ENCODE peak calls at places on chromosomes 11 and 22, in seven cellular contexts. Q is IMR-90, S is fibroblast of lung, D is H9, W is heart left ventricle, P is upper lobe of right lung, F is GM23248. R is an unnamed sample. For H3K9me3 and H3K27me3, the result is how much of the 10 kb centered on the place peaks cover.

GRCh38 chr11:119206512-119207299 is 567 bp downstream of the CBL start:
- DNase-seq in Q (no peak), P (peak), W (peak), F (peak), D (peak), S (peak), R (peak)

GRCh38 chr11:429931-430456 is 11.8 kb downstream of the ANO9 start:
- DNase-seq in S (no peak), P (no peak), F (no peak), W (no peak), D (no peak), Q (no peak), R (no peak)

GRCh38 chr11:93468286-93468685 is 74.9 kb downstream of the SMCO4 start:
- DNase-seq in D (no peak), S (no peak), W (no peak), P (no peak), F (no peak), Q (no peak), R (no peak)

GRCh38 chr11:115869780-115870431 is 365.7 kb upstream of the CADM1 start:
- DNase-seq in P (peak), F (no peak), D (peak), Q (peak), W (no peak), S (peak), R (no peak)

GRCh38 chr11:69301491-69302401 is 7.8 kb downstream of the MYEOV start:
- DNase-seq in D (no peak), P (peak), F (peak), S (peak), Q (peak), W (peak), R (no peak)

GRCh38 chr22:44926124-44926475 is 83.7 kb downstream of the PHF21B start:
- DNase-seq in W (peak), Q (no peak), D (no peak), P (peak), S (no peak), F (no peak), R (peak)

GRCh38 chr11:69013009-69013951 is at the start of gene MRGPRF:
- DNase-seq in S (peak), W (peak), P (peak), D (peak), Q (peak), F (peak), R (peak)

GRCh38 chr11:17979770-17980371 is 33.0 kb downstream of the SERGEF start:
- DNase-seq in W (no peak), D (peak), Q (peak), F (peak), S (no peak), P (no peak), R (no peak)

GRCh38 chr11:8329961-8330361 is 66.3 kb upstream of the LMO1 start:
- DNase-seq in D (peak), Q (no peak), P (no peak), F (no peak), W (peak), S (no peak), R (no peak)

GRCh38 chr11:83641511-83641910 is 355.3 kb upstream of the CCDC90B start:
- DNase-seq in S (peak), W (no peak), D (no peak), F (peak), Q (peak), P (no peak), R (peak)

GRCh38 chr11:15673408-15673811 is 558.7 kb downstream of the INSC start:
- DNase-seq in Q (no peak), D (no peak), W (no peak), F (no peak), S (peak), P (no peak), R (no peak)

GRCh38 chr11:6626971-6627761 is 7.9 kb upstream of the TPP1 start:
- DNase-seq in Q (no peak), P (no peak), F (no peak), S (no peak), W (no peak), D (no peak), R (no peak)

GRCh38 chr11:96219981-96220623 is 122.9 kb downstream of the MAML2 start:
- DNase-seq in F (peak), S (no peak), Q (peak), P (no peak), D (no peak), W (no peak), R (no peak)

GRCh38 chr11:22807391-22807790 is 22.2 kb downstream of the SVIP start:
- DNase-seq in S (no peak), W (no peak), Q (no peak), P (no peak), F (no peak), D (no peak), R (no peak)

GRCh38 chr11:3859373-3859881 is 4.0 kb downstream of the STIM1 start:
- DNase-seq in S (no peak), P (no peak), Q (no peak), F (no peak), D (peak), W (peak), R (no peak)

GRCh38 chr22:44710474-44711235 is 8.7 kb downstream of the PRR5 start:
- DNase-seq in D (no peak), Q (no peak), F (no peak), S (no peak), P (no peak), W (no peak), R (no peak)

GRCh38 chr11:69870772-69871171 is 51.6 kb upstream of the FGF3 start:
- DNase-seq in Q (no peak), S (peak), D (no peak), P (no peak), W (no peak), F (no peak), R (peak)

GRCh38 chr11:7833527-7833926 is 36.8 kb upstream of the OR5P2 start:
- DNase-seq in W (no peak), Q (no peak), P (no peak), S (no peak), D (no peak), F (no peak), R (no peak)

GRCh38 chr11:74860743-74861142 is 88.1 kb downstream of the XRRA1 start:
- DNase-seq in Q (no peak), D (no peak), W (no peak), P (no peak), F (no peak), S (no peak), R (no peak)

GRCh38 chr11:74866557-74866956 is 82.3 kb downstream of the XRRA1 start:
- DNase-seq in S (no peak), P (no peak), D (no peak), W (no peak), Q (no peak), F (no peak), R (no peak)

DNA sequence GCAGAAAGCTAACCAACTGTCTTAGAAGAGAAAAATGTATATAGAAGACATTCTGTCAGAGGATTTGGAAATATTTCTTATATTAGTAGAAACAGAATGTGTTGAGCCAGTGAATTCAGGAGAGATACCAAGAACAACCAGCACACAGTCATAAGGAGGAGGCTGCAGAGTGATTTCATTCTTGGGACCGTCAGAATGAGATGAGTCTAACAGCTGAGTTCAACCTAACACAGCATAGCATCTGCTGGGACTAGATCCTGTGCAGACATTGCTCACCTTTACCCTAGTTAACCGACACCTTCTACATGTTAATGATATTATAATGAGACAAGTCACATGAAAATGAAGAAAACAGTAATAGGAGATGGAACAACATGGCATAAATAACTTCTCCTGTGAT is 85.5 kb downstream of the XRRA1 start:
- DNase-seq in P (no peak), F (no peak), Q (no peak), D (no peak), S (no peak), W (no peak), R (no peak)
- H3K9me3 ChIP-seq in P (under half), F (under half), Q (under half), D (under half), S (under half), W (under half), R (under half)

GRCh38 chr22:42451499-42452145 is 19.4 kb upstream of the NFAM1 start:
- DNase-seq in S (no peak), F (no peak), W (no peak), P (no peak), Q (no peak), D (no peak), R (no peak)

GRCh38 chr22:42452456-42452855 is 20.3 kb upstream of the NFAM1 start:
- DNase-seq in P (no peak), S (no peak), F (no peak), D (no peak), Q (no peak), W (no peak), R (no peak)

GRCh38 chr22:42452916-42453315 is 20.7 kb upstream of the NFAM1 start:
- DNase-seq in W (no peak), D (no peak), P (no peak), Q (no peak), F (no peak), S (no peak), R (no peak)

GRCh38 chr22:42446151-42446550 is 13.9 kb upstream of the NFAM1 start:
- DNase-seq in W (no peak), D (no peak), S (no peak), P (no peak), Q (no peak), F (no peak), R (peak)

GRCh38 chr22:42450862-42451261 is 18.7 kb upstream of the NFAM1 start:
- DNase-seq in F (no peak), W (no peak), P (no peak), Q (no peak), D (no peak), S (no peak), R (no peak)
- H3K27me3 ChIP-seq in F (under half), W (under half), P (under half), Q (under half), D (under half), S (under half), R (under half)

DNA sequence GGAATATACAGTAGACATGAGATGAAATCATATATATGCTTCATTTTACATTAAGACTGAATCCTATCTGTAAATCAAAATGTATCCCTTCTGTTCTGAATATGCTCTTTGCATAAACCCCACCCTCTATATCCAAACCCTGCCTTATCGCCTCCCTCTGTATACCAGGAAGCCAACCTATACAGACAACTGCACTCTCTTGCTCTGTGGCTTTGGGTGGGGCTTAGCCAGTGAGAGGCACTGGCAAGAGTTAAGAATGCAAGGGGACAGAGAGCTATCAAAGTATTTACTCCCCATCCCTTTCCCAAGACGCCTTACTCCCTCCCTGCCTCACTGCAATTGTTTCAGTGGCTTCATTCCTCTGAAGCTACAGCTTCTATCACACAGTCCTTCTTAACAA is 309.8 kb downstream of the TTC28 start:
- DNase-seq in Q (no peak), P (no peak), F (peak), W (no peak), S (no peak), D (no peak), R (no peak)
- H3K9me3 ChIP-seq in Q (under half), P (under half), F (under half), W (under half), S (under half), D (under half), R (under half)

GRCh38 chr11:76902121-76903014 is 41.6 kb downstream of the ACER3 start:
- DNase-seq in P (no peak), D (no peak), Q (no peak), F (no peak), W (no peak), S (no peak), R (no peak)
- H3K27me3 ChIP-seq in P (under half), D (under half), Q (under half), F (under half), W (under half), S (under half), R (under half)

GRCh38 chr22:48651036-48651890 is 1176.4 kb downstream of the BRD1 start:
- DNase-seq in W (no peak), F (no peak), P (no peak), D (no peak), Q (no peak), S (no peak), R (no peak)

GRCh38 chr22:48653306-48653705 is 1174.4 kb downstream of the BRD1 start:
- DNase-seq in S (no peak), F (no peak), P (no peak), W (no peak), Q (no peak), D (no peak), R (no peak)

GRCh38 chr22:48652796-48653195 is 1174.9 kb downstream of the BRD1 start:
- DNase-seq in P (no peak), F (no peak), Q (no peak), W (no peak), S (no peak), D (no peak), R (no peak)

GRCh38 chr22:48650323-48651035 is 1177.2 kb downstream of the BRD1 start:
- DNase-seq in S (no peak), D (no peak), W (no peak), Q (no peak), F (no peak), P (no peak), R (no peak)

GRCh38 chr22:48651981-48652538 is 1175.6 kb downstream of the BRD1 start:
- DNase-seq in S (peak), P (no peak), D (no peak), W (no peak), F (no peak), Q (no peak), R (no peak)
- H3K9me3 ChIP-seq in S (under half), P (under half), D (under half), W (under half), F (under half), Q (half or more), R (under half)

GRCh38 chr11:128727811-128728431 is 34.0 kb downstream of the FLI1 start:
- DNase-seq in Q (no peak), P (no peak), W (no peak), S (no peak), D (no peak), F (no peak), R (no peak)
- H3K27me3 ChIP-seq in Q (under half), P (under half), W (under half), S (under half), D (under half), F (under half), R (under half)

DNA sequence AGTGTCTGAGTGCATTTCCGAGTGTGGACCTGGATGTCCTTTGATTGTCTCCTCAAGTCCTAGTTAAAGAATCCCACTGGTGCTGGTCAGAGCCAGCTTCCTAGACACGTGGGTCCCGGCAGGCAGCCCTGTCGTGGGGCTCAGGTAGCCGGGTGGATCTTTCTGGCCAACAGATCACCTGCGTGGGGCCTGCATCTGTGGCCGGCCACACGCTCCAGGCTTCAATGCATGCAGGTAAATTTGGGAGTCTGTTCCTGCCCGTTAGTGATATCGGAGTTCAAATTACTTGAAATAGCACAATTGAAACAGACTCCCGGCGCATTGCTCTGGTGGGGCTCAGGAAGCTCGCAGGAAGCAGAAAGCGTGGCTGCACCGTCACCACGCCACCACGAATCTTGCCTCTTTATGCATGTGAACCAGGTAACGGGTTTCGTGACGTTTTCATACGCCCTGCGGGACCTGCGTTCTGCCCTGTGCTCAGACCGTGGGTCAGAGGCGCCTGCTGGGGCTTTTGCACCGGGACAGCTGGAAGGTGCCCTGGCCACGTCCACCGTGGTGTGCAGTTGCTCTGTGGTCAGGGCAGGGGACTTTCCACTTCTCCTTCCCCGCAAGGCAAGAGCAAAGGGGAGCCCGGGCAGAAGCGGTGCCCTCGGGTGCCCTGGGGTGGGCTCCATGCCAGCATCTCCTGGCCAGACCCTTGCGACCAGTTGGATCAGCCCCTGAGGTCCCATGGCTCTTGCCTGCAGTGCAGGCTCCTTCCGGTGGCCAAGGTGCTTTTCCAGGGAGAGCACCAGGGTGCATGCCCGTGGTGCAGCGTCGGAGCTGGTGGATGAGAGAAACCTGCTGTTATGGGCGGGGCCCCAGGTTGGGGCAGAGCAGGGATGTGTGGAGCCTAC is 803.5 kb downstream of the BRD1 start:
- DNase-seq in S (no peak), P (peak), D (no peak), W (peak), F (no peak), Q (no peak), R (peak)
- H3K9me3 ChIP-seq in S (under half), P (under half), D (under half), W (under half), F (under half), Q (half or more), R (under half)

DNA sequence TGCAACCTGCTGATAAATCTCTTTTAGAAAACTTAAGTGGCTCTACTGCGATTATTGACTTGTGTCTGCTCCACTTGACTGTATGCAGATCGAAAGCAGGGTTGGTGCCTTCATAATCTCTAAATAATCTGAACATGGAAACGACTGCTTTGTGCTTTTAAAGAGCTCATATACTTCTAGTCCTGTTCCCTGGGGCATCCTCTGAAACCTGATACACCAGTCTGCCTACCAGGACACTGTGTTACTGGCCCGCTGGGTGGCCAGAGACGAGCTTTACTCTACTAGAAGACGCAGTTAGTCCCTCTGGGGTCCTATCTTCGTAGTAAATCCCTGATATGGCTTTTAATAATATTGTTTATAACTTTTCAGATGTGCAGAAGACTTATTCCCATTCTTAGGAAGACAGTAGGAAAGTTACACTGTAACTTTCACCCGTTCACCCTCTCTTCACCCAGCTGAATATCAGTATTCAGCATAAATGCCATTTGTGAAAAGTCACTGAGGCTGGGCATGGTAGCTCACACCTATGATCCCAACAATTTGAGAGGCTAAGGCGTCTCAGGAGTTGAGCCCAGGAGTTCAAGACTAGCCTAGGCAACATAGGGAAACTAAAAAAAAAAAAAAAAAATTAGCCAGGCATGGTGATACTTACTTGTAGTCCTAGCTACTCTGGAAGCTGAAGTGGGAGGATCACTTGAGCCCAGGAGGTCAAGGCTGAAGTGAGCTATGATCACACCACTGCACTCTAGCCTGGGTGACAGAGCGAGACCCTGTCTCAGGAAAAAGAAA is 9.0 kb upstream of the HTR3B start:
- DNase-seq in P (no peak), Q (no peak), W (no peak), D (peak), F (no peak), S (no peak), R (no peak)
- H3K27me3 ChIP-seq in P (under half), Q (under half), W (under half), D (under half), F (under half), S (under half), R (under half)

GRCh38 chr22:49642741-49643140 is 184.9 kb downstream of the BRD1 start:
- DNase-seq in P (no peak), W (no peak), S (no peak), F (no peak), Q (no peak), D (no peak), R (no peak)
- H3K9me3 ChIP-seq in P (under half), W (under half), S (under half), F (under half), Q (under half), D (under half), R (under half)